ENCODE peak calls at places on chromosomes 3 and 15, in four cellular contexts. One of them, this sample, is unnamed.

GRCh38 chr3:29144807-29145206 is 136.1 kb upstream of the RBMS3 start:
- DNase-seq in AML-193: no peak
- DNase-seq in fibroblast of lung: peak
- DNase-seq in EH: peak
- DNase-seq in this sample: peak

GRCh38 chr3:180092889-180093288 is 56.2 kb upstream of the PEX5L start:
- DNase-seq in fibroblast of lung: no peak
- DNase-seq in AML-193: no peak
- DNase-seq in EH: no peak
- DNase-seq in this sample: no peak

GRCh38 chr3:59773970-59774369 is 724.1 kb upstream of the CFAP20DC start:
- DNase-seq in fibroblast of lung: no peak
- DNase-seq in EH: peak
- DNase-seq in AML-193: no peak
- DNase-seq in this sample: no peak

GRCh38 chr15:50854594-50855490 is 53.6 kb upstream of the AP4E1 start:
- DNase-seq in EH: peak
- DNase-seq in fibroblast of lung: no peak
- DNase-seq in AML-193: peak
- DNase-seq in this sample: peak

GRCh38 chr3:5480190-5480589 is 292.7 kb downstream of the EDEM1 start:
- DNase-seq in AML-193: no peak
- DNase-seq in fibroblast of lung: no peak
- DNase-seq in EH: no peak
- DNase-seq in this sample: no peak

GRCh38 chr3:71064976-71065763 is 518.4 kb downstream of the FOXP1 start:
- DNase-seq in fibroblast of lung: peak
- DNase-seq in AML-193: peak
- DNase-seq in EH: peak
- DNase-seq in this sample: peak

GRCh38 chr15:77160562-77161481 is 89.9 kb upstream of the TSPAN3 start:
- DNase-seq in EH: no peak
- DNase-seq in AML-193: no peak
- DNase-seq in fibroblast of lung: no peak
- DNase-seq in this sample: no peak

GRCh38 chr3:66534304-66534703 is 33.5 kb upstream of the LRIG1 start:
- DNase-seq in fibroblast of lung: no peak
- DNase-seq in AML-193: no peak
- DNase-seq in EH: no peak
- DNase-seq in this sample: no peak

GRCh38 chr3:112647122-112647521 is 6.2 kb upstream of the CCDC80 start:
- DNase-seq in AML-193: no peak
- DNase-seq in EH: peak
- DNase-seq in fibroblast of lung: peak
- DNase-seq in this sample: peak

GRCh38 chr3:155184027-155184426 is 103.9 kb downstream of the MME start:
- DNase-seq in EH: no peak
- DNase-seq in fibroblast of lung: no peak
- DNase-seq in AML-193: no peak
- DNase-seq in this sample: no peak

GRCh38 chr3:150737874-150738679 is 24.9 kb downstream of the SIAH2 start:
- DNase-seq in AML-193: peak
- DNase-seq in EH: peak
- DNase-seq in fibroblast of lung: peak
- DNase-seq in this sample: peak

GRCh38 chr15:29935296-29936020 is 113.2 kb upstream of the TJP1 start:
- DNase-seq in EH: no peak
- DNase-seq in AML-193: no peak
- DNase-seq in fibroblast of lung: no peak
- DNase-seq in this sample: no peak

GRCh38 chr3:134620476-134621115 is 30.2 kb downstream of the KY start:
- DNase-seq in EH: no peak
- DNase-seq in fibroblast of lung: no peak
- DNase-seq in AML-193: no peak
- DNase-seq in this sample: no peak

GRCh38 chr3:184338538-184338945 is 1.1 kb downstream of the FAM131A start:
- DNase-seq in fibroblast of lung: peak
- DNase-seq in AML-193: no peak
- DNase-seq in EH: peak
- DNase-seq in this sample: peak

GRCh38 chr3:38616111-38616510 is 33.4 kb downstream of the SCN5A start:
- DNase-seq in AML-193: no peak
- DNase-seq in EH: no peak
- DNase-seq in fibroblast of lung: no peak
- DNase-seq in this sample: no peak

GRCh38 chr3:49415931-49416601 is 3.8 kb downstream of the TCTA start:
- DNase-seq in AML-193: peak
- DNase-seq in EH: peak
- DNase-seq in fibroblast of lung: no peak
- DNase-seq in this sample: no peak

GRCh38 chr3:53616330-53616729 is 121.9 kb downstream of the CACNA1D start:
- DNase-seq in AML-193: no peak
- DNase-seq in EH: no peak
- DNase-seq in fibroblast of lung: no peak
- DNase-seq in this sample: no peak

GRCh38 chr3:197181751-197182150 is 116.7 kb downstream of the DLG1 start:
- DNase-seq in AML-193: peak
- DNase-seq in fibroblast of lung: peak
- DNase-seq in EH: peak
- DNase-seq in this sample: peak

GRCh38 chr3:177724020-177724638 is 526.8 kb upstream of the TBL1XR1 start:
- DNase-seq in fibroblast of lung: peak
- DNase-seq in AML-193: peak
- DNase-seq in EH: peak
- DNase-seq in this sample: peak

GRCh38 chr15:98904466-98905048 is 103.0 kb downstream of the PGPEP1L start:
- DNase-seq in AML-193: peak
- DNase-seq in EH: peak
- DNase-seq in fibroblast of lung: peak
- DNase-seq in this sample: peak

GRCh38 chr3:191345334-191345733 is 15.0 kb upstream of the UTS2B start:
- DNase-seq in AML-193: no peak
- DNase-seq in EH: no peak
- DNase-seq in fibroblast of lung: no peak
- DNase-seq in this sample: peak

This sample was measured in fibroblast of gingiva.